ENCODE peak calls at places on chromosomes 1 and 21, in four cellular contexts. E is non-pigmented ciliary epithelial cell, G is NCI-H187, Q is NCI-H1048. S is an unnamed sample.

GRCh38 chr1:14487671-14488070 is 110.8 kb upstream of the KAZN start:
- DNase-seq in E (no peak), Q (no peak), G (no peak), S (no peak)

GRCh38 chr21:39182484-39183271 is 573 bp downstream of the PSMG1 start:
- DNase-seq in G (no peak), Q (no peak), E (no peak), S (no peak)

GRCh38 chr1:201418461-201418860 is 3.1 kb downstream of the TNNI1 start:
- DNase-seq in G (no peak), Q (no peak), E (no peak), S (no peak)

GRCh38 chr1:73604739-73605138 is 593.2 kb downstream of the LRRIQ3 start:
- DNase-seq in G (no peak), E (no peak), Q (no peak), S (no peak)

GRCh38 chr1:70140894-70141293 is 64.5 kb downstream of the LRRC40 start:
- DNase-seq in E (no peak), G (no peak), Q (no peak), S (no peak)

GRCh38 chr1:74842726-74843125 is 109.8 kb downstream of the TYW3 start:
- DNase-seq in E (no peak), G (no peak), Q (no peak), S (no peak)

GRCh38 chr1:161092621-161093028 is 3.3 kb upstream of the NECTIN4 start:
- DNase-seq in E (no peak), G (no peak), Q (no peak), S (peak; percentile 45)

GRCh38 chr1:63721531-63722189 is 52.2 kb upstream of the ROR1 start:
- DNase-seq in E (peak; percentile 31), Q (no peak), G (no peak), S (no peak)

GRCh38 chr21:31366825-31367224 is 22.8 kb upstream of the TIAM1 start:
- DNase-seq in G (no peak), E (peak; percentile 87), Q (no peak), S (no peak)

GRCh38 chr1:28517649-28517999 is 11.8 kb downstream of the RCC1 start:
- DNase-seq in Q (no peak), G (no peak), E (no peak), S (no peak)

GRCh38 chr1:223846668-223847007 is 891 bp upstream of the TP53BP2 start:
- DNase-seq in E (no peak), Q (no peak), G (no peak), S (no peak)

GRCh38 chr1:3134378-3135072 is 65.5 kb downstream of the PRDM16 start:
- DNase-seq in E (no peak), Q (no peak), G (no peak), S (no peak)

GRCh38 chr1:114828251-114828650 is 26.4 kb upstream of the SYCP1 start:
- DNase-seq in E (peak; percentile 3), Q (no peak), G (no peak), S (no peak)

GRCh38 chr1:15339580-15339979 is 70.1 kb upstream of the EFHD2 start:
- DNase-seq in G (no peak), E (no peak), Q (no peak), S (no peak)

GRCh38 chr1:224124220-224124619 is 10.3 kb downstream of the FBXO28 start:
- DNase-seq in E (no peak), Q (no peak), G (no peak), S (no peak)

GRCh38 chr1:40710581-40711315 is 19.2 kb downstream of the NFYC start:
- DNase-seq in E (no peak), G (no peak), Q (no peak), S (no peak)

GRCh38 chr1:61967750-61968149 is 225.5 kb downstream of the PATJ start:
- DNase-seq in G (no peak), Q (no peak), E (no peak), S (no peak)

GRCh38 chr1:3910049-3910731 is 10.1 kb upstream of the C1orf174 start:
- DNase-seq in E (no peak), G (peak; percentile 45), Q (no peak), S (no peak)

GRCh38 chr1:3105167-3105863 is 36.3 kb downstream of the PRDM16 start:
- DNase-seq in G (no peak), Q (no peak), E (no peak), S (no peak)

GRCh38 chr1:226407497-226408284 is at the start of gene PARP1:
- DNase-seq in G (peak; percentile 58), Q (peak; percentile 98), E (no peak), S (peak; percentile 79)

GRCh38 chr1:23395849-23396248 is 26.2 kb upstream of the ZNF436 start:
- DNase-seq in E (no peak), Q (no peak), G (no peak), S (no peak)

GRCh38 chr1:966603-967295 is 467 bp downstream of the PLEKHN1 start:
- DNase-seq in E (no peak), G (no peak), Q (no peak), S (peak; percentile 72)

GRCh38 chr1:217088521-217089221 is 365.4 kb upstream of the ESRRG start:
- DNase-seq in Q (no peak), G (no peak), E (no peak), S (no peak)

GRCh38 chr1:37794372-37795339 is 1.0 kb downstream of the MANEAL start:
- DNase-seq in Q (no peak), E (no peak), G (no peak), S (no peak)

GRCh38 chr1:42433324-42433860 is 22.4 kb downstream of the ZMYND12 start:
- DNase-seq in G (no peak), Q (no peak), E (no peak), S (no peak)

GRCh38 chr1:112731451-112731850 is 16.3 kb upstream of the PPM1J start:
- DNase-seq in G (no peak), E (no peak), Q (no peak), S (no peak)

GRCh38 chr1:68378296-68379084 is 71.3 kb downstream of the RPE65 start:
- DNase-seq in E (no peak), G (no peak), Q (no peak), S (no peak)

GRCh38 chr1:111471012-111471411 is 2.8 kb upstream of the C1orf162 start:
- DNase-seq in Q (no peak), E (no peak), G (no peak), S (peak; percentile 48)

GRCh38 chr1:79198841-79199240 is 192.3 kb upstream of the ADGRL4 start:
- DNase-seq in Q (no peak), E (peak; percentile 26), G (no peak), S (no peak)

GRCh38 chr21:41722052-41723018 is 44.5 kb downstream of the RIPK4 start:
- DNase-seq in Q (no peak), G (no peak), E (no peak), S (no peak)

GRCh38 chr1:93804412-93804811 is 74.6 kb downstream of the DNTTIP2 start:
- DNase-seq in E (peak; percentile 83), G (no peak), Q (no peak), S (no peak)

GRCh38 chr1:75630004-75630403 is 19.1 kb upstream of the SLC44A5 start:
- DNase-seq in G (no peak), E (no peak), Q (no peak), S (no peak)

GRCh38 chr1:17819129-17819802 is 64.1 kb downstream of the ACTL8 start:
- DNase-seq in E (no peak), Q (no peak), G (no peak), S (no peak)

GRCh38 chr1:1616045-1616821 is 933 bp downstream of the MIB2 start:
- DNase-seq in E (no peak), G (no peak), Q (no peak), S (no peak)

GRCh38 chr1:98677288-98677687 is 15.8 kb downstream of the SNX7 start:
- DNase-seq in G (no peak), E (peak; percentile 68), Q (no peak), S (no peak)